ENCODE peak calls at places on chromosomes 1 and 21, in five cellular contexts. Y, E, X, T and J are unnamed samples.

GRCh38 chr1:186519981-186520380 is 59.1 kb upstream of the PDC start:
- DNase-seq in Y (no peak), E (no peak), X (peak; percentile 64), T (no peak), J (no peak)

GRCh38 chr1:111234866-111235265 is 7.4 kb downstream of the CHI3L2 start:
- DNase-seq in Y (no peak), E (no peak), X (no peak), T (peak; percentile 73), J (no peak)

GRCh38 chr1:27603320-27603961 is 503 bp downstream of the AHDC1 start:
- DNase-seq in Y (peak; percentile 65), E (no peak), X (no peak), T (peak; percentile 63), J (no peak)

GRCh38 chr1:8238141-8239038 is 79.5 kb upstream of the SLC45A1 start:
- DNase-seq in Y (no peak), E (no peak), X (peak; percentile 68), T (peak; percentile 98), J (no peak)

GRCh38 chr21:45448810-45449657 is 44.1 kb downstream of the COL18A1 start:
- DNase-seq in Y (no peak), E (no peak), X (no peak), T (no peak), J (no peak)

GRCh38 chr21:42878993-42879787 is at the start of gene WDR4:
- DNase-seq in Y (peak; percentile 100), E (peak; percentile 97), X (peak; percentile 97), T (peak; percentile 100), J (peak; percentile 98)

GRCh38 chr1:100441651-100442050 is 89.3 kb downstream of the CDC14A start:
- DNase-seq in Y (no peak), E (no peak), X (no peak), T (no peak), J (no peak)

GRCh38 chr1:1531947-1532346 is 8.5 kb downstream of the TMEM240 start:
- DNase-seq in Y (no peak), E (no peak), X (no peak), T (no peak), J (no peak)

GRCh38 chr1:20633190-20634064 is at the start of gene PINK1:
- DNase-seq in Y (peak; percentile 100), E (peak; percentile 85), X (peak; percentile 59), T (peak; percentile 91), J (peak; percentile 95)

GRCh38 chr1:167171286-167171929 is 49.3 kb upstream of the POU2F1 start:
- DNase-seq in Y (no peak), E (no peak), X (no peak), T (no peak), J (no peak)

GRCh38 chr1:167165948-167166702 is 54.6 kb upstream of the POU2F1 start:
- DNase-seq in Y (peak; percentile 77), E (peak; percentile 82), X (peak; percentile 73), T (no peak), J (peak; percentile 89)

GRCh38 chr1:167168424-167168823 is 52.3 kb upstream of the POU2F1 start:
- DNase-seq in Y (no peak), E (no peak), X (no peak), T (no peak), J (no peak)

GRCh38 chr1:167166703-167167100 is 54.0 kb upstream of the POU2F1 start:
- DNase-seq in Y (no peak), E (no peak), X (peak; percentile 46), T (no peak), J (no peak)

GRCh38 chr1:167169642-167170041 is 51.0 kb upstream of the POU2F1 start:
- DNase-seq in Y (no peak), E (no peak), X (no peak), T (no peak), J (no peak)
- H2BK12ac ChIP-seq in Y (no peak overlapping the region), E (no peak overlapping the region), X (no peak overlapping the region), T (peak overlapping the region; percentile 13), J (no peak overlapping the region)

GRCh38 chr1:101532392-101532791 is 295.6 kb downstream of the S1PR1 start:
- DNase-seq in Y (no peak), E (no peak), X (no peak), T (peak; percentile 61), J (no peak)

GRCh38 chr1:101526813-101527212 is 290.0 kb downstream of the S1PR1 start:
- DNase-seq in Y (no peak), E (no peak), X (no peak), T (no peak), J (no peak)
- H3K14ac ChIP-seq in Y (no peak overlapping the region), E (no peak overlapping the region), X (no peak overlapping the region), T (no peak overlapping the region), J (no peak overlapping the region)

GRCh38 chr1:45007311-45007710 is 3.8 kb downstream of the HECTD3 start:
- DNase-seq in Y (no peak), E (no peak), X (no peak), T (no peak), J (no peak)
- H2AK5ac ChIP-seq in Y (no peak overlapping the region), E (no peak overlapping the region), X (no peak overlapping the region), T (no peak overlapping the region), J (no peak overlapping the region)

GRCh38 chr21:35857082-35857481 is 203.2 kb downstream of the SETD4 start:
- DNase-seq in Y (no peak), E (no peak), X (no peak), T (no peak), J (no peak)

GRCh38 chr21:35852820-35853219 is 207.5 kb downstream of the SETD4 start:
- DNase-seq in Y (no peak), E (no peak), X (no peak), T (no peak), J (no peak)

GRCh38 chr21:35855463-35855862 is 204.9 kb downstream of the SETD4 start:
- DNase-seq in Y (no peak), E (no peak), X (no peak), T (no peak), J (no peak)

GRCh38 chr21:35853321-35853922 is 206.9 kb downstream of the SETD4 start:
- DNase-seq in Y (no peak), E (no peak), X (peak; percentile 29), T (peak; percentile 10), J (no peak)

GRCh38 chr21:35854281-35854680 is 206.0 kb downstream of the SETD4 start:
- DNase-seq in Y (no peak), E (no peak), X (no peak), T (peak; percentile 80), J (no peak)
- H2BK12ac ChIP-seq in Y (no peak overlapping the region), E (no peak overlapping the region), X (no peak overlapping the region), T (no peak overlapping the region), J (no peak overlapping the region)

GRCh38 chr21:38352536-38353219 is 95.9 kb downstream of the KCNJ15 start:
- DNase-seq in Y (peak; percentile 84), E (peak; percentile 48), X (peak; percentile 71), T (peak; percentile 87), J (peak; percentile 66)
- H3K14ac ChIP-seq in Y (no peak overlapping the region), E (no peak overlapping the region), X (no peak overlapping the region), T (no peak overlapping the region), J (no peak overlapping the region)

GRCh38 chr1:145926706-145927072 is 595 bp downstream of the RBM8A start:
- DNase-seq in Y (no peak), E (no peak), X (no peak), T (no peak), J (no peak)
- H2AK5ac ChIP-seq in Y (no peak overlapping the region), E (no peak overlapping the region), X (no peak overlapping the region), T (peak overlapping the region; percentile 35), J (no peak overlapping the region)

GRCh38 chr21:44067011-44067839 is 40.0 kb upstream of the PWP2 start:
- DNase-seq in Y (no peak), E (no peak), X (no peak), T (no peak), J (no peak)
- H2BK12ac ChIP-seq in Y (no peak overlapping the region), E (no peak overlapping the region), X (no peak overlapping the region), T (no peak overlapping the region), J (no peak overlapping the region)

GRCh38 chr1:18175530-18176377 is 68.2 kb downstream of the IGSF21 start:
- DNase-seq in Y (no peak), E (no peak), X (no peak), T (no peak), J (peak; percentile 59)
- H3K14ac ChIP-seq in Y (peak overlapping the region; percentile 18), E (no peak overlapping the region), X (no peak overlapping the region), T (no peak overlapping the region), J (peak overlapping the region; percentile 48)